ENCODE peak calls at places on chromosome 5, in seven cellular contexts. F, O, H, G, J, W and Q are unnamed samples.

GRCh38 chr5:10527281-10527950 is 36.5 kb upstream of the ANKRD33B start:
- DNase-seq in O (no peak), F (no peak), H (no peak), G (no peak), J (no peak), W (no peak), Q (no peak)

GRCh38 chr5:112787261-112787660 is 49.6 kb downstream of the APC start:
- DNase-seq in O (no peak), J (no peak), F (no peak), H (no peak), W (no peak), G (no peak), Q (no peak)

GRCh38 chr5:117201016-117201415 is 626.4 kb upstream of the SEMA6A start:
- DNase-seq in H (no peak), G (no peak), O (no peak), W (no peak), F (no peak), J (no peak), Q (no peak)

GRCh38 chr5:29905626-29906353 is 1287.7 kb upstream of the CDH6 start:
- DNase-seq in J (no peak), O (no peak), F (no peak), W (no peak), G (no peak), H (no peak), Q (no peak)

GRCh38 chr5:125446986-125447385 is 700.5 kb upstream of the ZNF608 start:
- DNase-seq in O (no peak), H (no peak), G (no peak), W (no peak), F (no peak), J (no peak), Q (no peak)

GRCh38 chr5:176691524-176691923 is 44.2 kb downstream of the TSPAN17 start:
- DNase-seq in F (no peak), W (no peak), J (no peak), G (no peak), O (no peak), H (no peak), Q (no peak)

GRCh38 chr5:57072218-57072892 is 101.5 kb upstream of the GPBP1 start:
- DNase-seq in F (no peak), O (no peak), H (no peak), W (peak), G (no peak), J (no peak), Q (no peak)

GRCh38 chr5:38369692-38370091 is 111.3 kb downstream of the EGFLAM start:
- DNase-seq in F (no peak), O (no peak), J (no peak), G (no peak), W (no peak), H (no peak), Q (no peak)

GRCh38 chr5:51378778-51379652 is 4.2 kb upstream of the ISL1 start:
- DNase-seq in G (no peak), H (no peak), O (no peak), J (no peak), W (peak), F (no peak), Q (no peak)

GRCh38 chr5:92401492-92401891 is 1018.4 kb upstream of the ARRDC3 start:
- DNase-seq in F (no peak), W (no peak), G (no peak), O (no peak), J (no peak), H (no peak), Q (no peak)

GRCh38 chr5:33968133-33969005 is 16.1 kb downstream of the SLC45A2 start:
- DNase-seq in G (no peak), O (no peak), W (no peak), H (no peak), F (no peak), J (no peak), Q (no peak)

GRCh38 chr5:144028644-144029043 is 141.8 kb downstream of the YIPF5 start:
- DNase-seq in W (peak), F (no peak), G (no peak), O (no peak), J (no peak), H (no peak), Q (no peak)

GRCh38 chr5:9429691-9430215 is 116.1 kb downstream of the SEMA5A start:
- DNase-seq in W (no peak), O (no peak), F (no peak), J (no peak), G (no peak), H (no peak), Q (no peak)

GRCh38 chr5:14399054-14399657 is 182.4 kb upstream of the OTULINL start:
- DNase-seq in J (no peak), G (no peak), O (peak), H (no peak), W (peak), F (no peak), Q (no peak)

GRCh38 chr5:133524597-133524996 is 87.7 kb downstream of the FSTL4 start:
- DNase-seq in H (no peak), J (no peak), O (no peak), W (no peak), F (no peak), G (no peak), Q (no peak)

GRCh38 chr5:146667633-146668032 is 151.6 kb upstream of the GPR151 start:
- DNase-seq in F (no peak), O (no peak), J (no peak), H (no peak), W (peak), G (no peak), Q (no peak)

GRCh38 chr5:951940-952596 is 56.5 kb upstream of the NKD2 start:
- DNase-seq in H (no peak), F (no peak), O (no peak), W (no peak), G (no peak), J (no peak), Q (no peak)

GRCh38 chr5:122172207-122172606 is 42.9 kb downstream of the ZNF474 start:
- DNase-seq in F (no peak), J (no peak), O (no peak), W (no peak), H (no peak), G (no peak), Q (no peak)

GRCh38 chr5:96509721-96510383 is 76.8 kb upstream of the PCSK1 start:
- DNase-seq in F (no peak), O (peak), J (no peak), G (no peak), H (no peak), W (peak), Q (no peak)